ENCODE peak calls at places on chromosome 2, in eight cellular contexts. One of them, this sample, is unnamed.

GRCh38 chr2:192230864-192231453 is 36.2 kb upstream of the TMEFF2 start:
- DNase-seq in HL-60: no peak
- DNase-seq in SJSA1: no peak
- DNase-seq in heart right ventricle: no peak
- DNase-seq in right cardiac atrium: no peak
- DNase-seq in PC-9: no peak
- DNase-seq in lung: peak
- DNase-seq in brain microvascular endothelial cell: no peak
- DNase-seq in this sample: no peak

GRCh38 chr2:135913726-135914365 is 37.6 kb upstream of the MCM6 start:
- DNase-seq in HL-60: peak
- DNase-seq in SJSA1: peak
- DNase-seq in heart right ventricle: peak
- DNase-seq in right cardiac atrium: no peak
- DNase-seq in PC-9: no peak
- DNase-seq in lung: no peak
- DNase-seq in brain microvascular endothelial cell: peak
- DNase-seq in this sample: no peak

GRCh38 chr2:211854832-211855231 is 683.8 kb downstream of the ERBB4 start:
- DNase-seq in HL-60: no peak
- DNase-seq in SJSA1: no peak
- DNase-seq in heart right ventricle: no peak
- DNase-seq in right cardiac atrium: no peak
- DNase-seq in PC-9: no peak
- DNase-seq in lung: no peak
- DNase-seq in brain microvascular endothelial cell: no peak
- DNase-seq in this sample: no peak

GRCh38 chr2:152740743-152741328 is 22.4 kb downstream of the ARL6IP6 start:
- DNase-seq in HL-60: no peak
- DNase-seq in SJSA1: peak
- DNase-seq in heart right ventricle: no peak
- DNase-seq in right cardiac atrium: no peak
- DNase-seq in PC-9: peak
- DNase-seq in lung: no peak
- DNase-seq in brain microvascular endothelial cell: no peak
- DNase-seq in this sample: no peak

GRCh38 chr2:171136024-171136423 is 24.7 kb downstream of the TLK1 start:
- DNase-seq in HL-60: no peak
- DNase-seq in SJSA1: no peak
- DNase-seq in heart right ventricle: no peak
- DNase-seq in right cardiac atrium: no peak
- DNase-seq in PC-9: no peak
- DNase-seq in lung: no peak
- DNase-seq in brain microvascular endothelial cell: no peak
- DNase-seq in this sample: no peak

GRCh38 chr2:75595541-75596395 is 35.0 kb upstream of the EVA1A start:
- DNase-seq in HL-60: no peak
- DNase-seq in SJSA1: peak
- DNase-seq in heart right ventricle: no peak
- DNase-seq in right cardiac atrium: no peak
- DNase-seq in PC-9: peak
- DNase-seq in lung: no peak
- DNase-seq in brain microvascular endothelial cell: peak
- DNase-seq in this sample: no peak

GRCh38 chr2:35580951-35581350 is 774.6 kb upstream of the CRIM1 start:
- DNase-seq in HL-60: no peak
- DNase-seq in SJSA1: no peak
- DNase-seq in heart right ventricle: no peak
- DNase-seq in right cardiac atrium: no peak
- DNase-seq in PC-9: no peak
- DNase-seq in lung: no peak
- DNase-seq in brain microvascular endothelial cell: no peak
- DNase-seq in this sample: no peak

GRCh38 chr2:105798595-105798994 is 53.9 kb downstream of the NCK2 start:
- DNase-seq in HL-60: peak
- DNase-seq in SJSA1: no peak
- DNase-seq in heart right ventricle: no peak
- DNase-seq in right cardiac atrium: no peak
- DNase-seq in PC-9: no peak
- DNase-seq in lung: no peak
- DNase-seq in brain microvascular endothelial cell: no peak
- DNase-seq in this sample: no peak

GRCh38 chr2:190713476-190713875 is 64.6 kb downstream of the NAB1 start:
- DNase-seq in HL-60: no peak
- DNase-seq in SJSA1: no peak
- DNase-seq in heart right ventricle: no peak
- DNase-seq in right cardiac atrium: no peak
- DNase-seq in PC-9: no peak
- DNase-seq in lung: no peak
- DNase-seq in brain microvascular endothelial cell: no peak
- DNase-seq in this sample: no peak

GRCh38 chr2:113180131-113180946 is 6.6 kb downstream of the PSD4 start:
- DNase-seq in HL-60: no peak
- DNase-seq in SJSA1: no peak
- DNase-seq in heart right ventricle: no peak
- DNase-seq in right cardiac atrium: no peak
- DNase-seq in PC-9: no peak
- DNase-seq in lung: no peak
- DNase-seq in brain microvascular endothelial cell: no peak
- DNase-seq in this sample: no peak

GRCh38 chr2:239912171-239912937 is 112.8 kb downstream of the NDUFA10 start:
- DNase-seq in HL-60: no peak
- DNase-seq in SJSA1: no peak
- DNase-seq in heart right ventricle: no peak
- DNase-seq in right cardiac atrium: no peak
- DNase-seq in PC-9: no peak
- DNase-seq in lung: no peak
- DNase-seq in brain microvascular endothelial cell: no peak
- DNase-seq in this sample: no peak

GRCh38 chr2:239908744-239909143 is 116.4 kb downstream of the NDUFA10 start:
- DNase-seq in HL-60: no peak
- DNase-seq in SJSA1: no peak
- DNase-seq in heart right ventricle: no peak
- DNase-seq in right cardiac atrium: no peak
- DNase-seq in PC-9: no peak
- DNase-seq in lung: no peak
- DNase-seq in brain microvascular endothelial cell: no peak
- DNase-seq in this sample: no peak

GRCh38 chr2:239911630-239912071 is 113.5 kb downstream of the NDUFA10 start:
- DNase-seq in HL-60: no peak
- DNase-seq in SJSA1: no peak
- DNase-seq in heart right ventricle: no peak
- DNase-seq in right cardiac atrium: no peak
- DNase-seq in PC-9: no peak
- DNase-seq in lung: peak
- DNase-seq in brain microvascular endothelial cell: no peak
- DNase-seq in this sample: no peak

GRCh38 chr2:239910851-239911629 is 114.1 kb downstream of the NDUFA10 start:
- DNase-seq in HL-60: peak
- DNase-seq in SJSA1: no peak
- DNase-seq in heart right ventricle: no peak
- DNase-seq in right cardiac atrium: no peak
- DNase-seq in PC-9: no peak
- DNase-seq in lung: peak
- DNase-seq in brain microvascular endothelial cell: no peak
- DNase-seq in this sample: no peak

GRCh38 chr2:239910404-239910803 is 114.7 kb downstream of the NDUFA10 start:
- DNase-seq in HL-60: no peak
- DNase-seq in SJSA1: no peak
- DNase-seq in heart right ventricle: no peak
- DNase-seq in right cardiac atrium: no peak
- DNase-seq in PC-9: no peak
- DNase-seq in lung: peak
- DNase-seq in brain microvascular endothelial cell: no peak
- DNase-seq in this sample: no peak
- H3K27ac ChIP-seq in HL-60: peak
- H3K27ac ChIP-seq in SJSA1: no peak
- H3K27ac ChIP-seq in heart right ventricle: no peak
- H3K27ac ChIP-seq in right cardiac atrium: no peak
- H3K27ac ChIP-seq in PC-9: no peak
- H3K27ac ChIP-seq in lung: no peak
- H3K27ac ChIP-seq in brain microvascular endothelial cell: no peak
- H3K27ac ChIP-seq in this sample: no peak

DNA sequence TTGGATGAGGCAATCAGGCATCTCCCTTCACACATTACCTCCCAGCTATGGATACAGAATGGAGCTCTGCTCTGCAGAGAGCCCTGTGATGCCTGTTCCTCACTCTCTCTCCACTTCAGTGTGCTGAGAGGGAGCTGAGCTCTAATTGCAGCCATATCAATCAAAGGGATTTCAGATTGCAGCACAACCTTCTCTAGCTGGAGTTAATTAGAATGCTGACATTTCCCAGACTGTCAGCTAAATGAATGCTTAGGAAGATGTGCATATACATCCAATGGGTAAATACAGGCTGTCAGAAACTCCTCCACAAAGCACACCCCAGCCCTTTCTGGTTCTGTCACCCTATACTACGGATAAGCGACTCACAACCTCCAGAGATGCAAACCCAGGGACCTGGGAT is 402.6 kb downstream of the EIPR1 start:
- DNase-seq in HL-60: no peak
- DNase-seq in SJSA1: no peak
- DNase-seq in heart right ventricle: no peak
- DNase-seq in right cardiac atrium: no peak
- DNase-seq in PC-9: no peak
- DNase-seq in lung: no peak
- DNase-seq in brain microvascular endothelial cell: no peak
- DNase-seq in this sample: no peak
- H3K27ac ChIP-seq in HL-60: no peak
- H3K27ac ChIP-seq in SJSA1: no peak
- H3K27ac ChIP-seq in heart right ventricle: no peak
- H3K27ac ChIP-seq in right cardiac atrium: no peak
- H3K27ac ChIP-seq in PC-9: no peak
- H3K27ac ChIP-seq in lung: no peak
- H3K27ac ChIP-seq in brain microvascular endothelial cell: no peak
- H3K27ac ChIP-seq in this sample: no peak

DNA sequence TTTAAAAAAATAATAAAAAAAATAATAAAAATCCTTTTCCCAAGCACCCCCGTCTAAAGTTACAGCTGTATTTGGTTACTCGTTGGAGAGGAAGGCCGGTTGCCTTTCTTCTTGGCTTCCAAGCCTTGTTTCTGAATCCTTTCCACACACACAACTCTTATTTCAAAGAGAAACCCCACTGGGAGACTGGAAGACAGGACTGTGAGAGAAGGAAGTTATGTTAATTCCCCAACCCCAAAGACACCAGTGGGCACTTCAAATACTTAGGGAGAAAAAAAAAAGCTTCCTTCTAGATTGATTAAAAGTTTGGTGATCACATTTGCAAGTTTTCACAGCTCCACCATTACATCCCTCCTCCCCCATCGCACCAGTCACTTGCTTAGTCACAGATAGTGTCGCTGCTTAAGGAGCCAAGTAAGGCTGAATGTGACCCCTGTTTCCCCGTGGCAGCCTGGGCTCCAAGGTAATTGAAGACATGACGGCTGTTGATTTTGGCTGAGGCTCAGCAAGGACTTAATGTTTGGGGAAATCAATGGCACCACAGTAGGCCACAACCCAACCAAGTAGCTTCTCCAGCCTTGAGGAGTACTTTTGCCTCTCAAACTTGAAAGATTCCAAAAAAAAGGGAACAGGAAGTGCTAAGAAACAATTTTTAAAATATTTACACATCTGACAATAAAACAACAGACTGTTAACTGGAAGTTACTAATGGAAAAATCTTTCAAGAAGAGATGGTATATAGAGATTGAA is 40.8 kb upstream of the FRZB start:
- DNase-seq in HL-60: no peak
- DNase-seq in SJSA1: no peak
- DNase-seq in heart right ventricle: no peak
- DNase-seq in right cardiac atrium: no peak
- DNase-seq in PC-9: no peak
- DNase-seq in lung: no peak
- DNase-seq in brain microvascular endothelial cell: peak
- DNase-seq in this sample: no peak
- H3K27ac ChIP-seq in HL-60: no peak
- H3K27ac ChIP-seq in SJSA1: no peak
- H3K27ac ChIP-seq in heart right ventricle: no peak
- H3K27ac ChIP-seq in right cardiac atrium: no peak
- H3K27ac ChIP-seq in PC-9: no peak
- H3K27ac ChIP-seq in lung: no peak
- H3K27ac ChIP-seq in brain microvascular endothelial cell: no peak
- H3K27ac ChIP-seq in this sample: no peak

GRCh38 chr2:236568068-236568921 is 1.3 kb upstream of the ACKR3 start:
- DNase-seq in HL-60: no peak
- DNase-seq in SJSA1: no peak
- DNase-seq in heart right ventricle: peak
- DNase-seq in right cardiac atrium: peak
- DNase-seq in PC-9: no peak
- DNase-seq in lung: peak
- DNase-seq in brain microvascular endothelial cell: no peak
- DNase-seq in this sample: no peak

GRCh38 chr2:236568922-236569592 is 568 bp upstream of the ACKR3 start:
- DNase-seq in HL-60: no peak
- DNase-seq in SJSA1: no peak
- DNase-seq in heart right ventricle: no peak
- DNase-seq in right cardiac atrium: no peak
- DNase-seq in PC-9: no peak
- DNase-seq in lung: no peak
- DNase-seq in brain microvascular endothelial cell: no peak
- DNase-seq in this sample: no peak

GRCh38 chr2:236571161-236571560 is 1.5 kb downstream of the ACKR3 start:
- DNase-seq in HL-60: no peak
- DNase-seq in SJSA1: no peak
- DNase-seq in heart right ventricle: no peak
- DNase-seq in right cardiac atrium: no peak
- DNase-seq in PC-9: no peak
- DNase-seq in lung: no peak
- DNase-seq in brain microvascular endothelial cell: no peak
- DNase-seq in this sample: no peak

GRCh38 chr2:236569593-236569973 is at the start of gene ACKR3:
- DNase-seq in HL-60: no peak
- DNase-seq in SJSA1: peak
- DNase-seq in heart right ventricle: peak
- DNase-seq in right cardiac atrium: peak
- DNase-seq in PC-9: peak
- DNase-seq in lung: peak
- DNase-seq in brain microvascular endothelial cell: peak
- DNase-seq in this sample: peak

DNA sequence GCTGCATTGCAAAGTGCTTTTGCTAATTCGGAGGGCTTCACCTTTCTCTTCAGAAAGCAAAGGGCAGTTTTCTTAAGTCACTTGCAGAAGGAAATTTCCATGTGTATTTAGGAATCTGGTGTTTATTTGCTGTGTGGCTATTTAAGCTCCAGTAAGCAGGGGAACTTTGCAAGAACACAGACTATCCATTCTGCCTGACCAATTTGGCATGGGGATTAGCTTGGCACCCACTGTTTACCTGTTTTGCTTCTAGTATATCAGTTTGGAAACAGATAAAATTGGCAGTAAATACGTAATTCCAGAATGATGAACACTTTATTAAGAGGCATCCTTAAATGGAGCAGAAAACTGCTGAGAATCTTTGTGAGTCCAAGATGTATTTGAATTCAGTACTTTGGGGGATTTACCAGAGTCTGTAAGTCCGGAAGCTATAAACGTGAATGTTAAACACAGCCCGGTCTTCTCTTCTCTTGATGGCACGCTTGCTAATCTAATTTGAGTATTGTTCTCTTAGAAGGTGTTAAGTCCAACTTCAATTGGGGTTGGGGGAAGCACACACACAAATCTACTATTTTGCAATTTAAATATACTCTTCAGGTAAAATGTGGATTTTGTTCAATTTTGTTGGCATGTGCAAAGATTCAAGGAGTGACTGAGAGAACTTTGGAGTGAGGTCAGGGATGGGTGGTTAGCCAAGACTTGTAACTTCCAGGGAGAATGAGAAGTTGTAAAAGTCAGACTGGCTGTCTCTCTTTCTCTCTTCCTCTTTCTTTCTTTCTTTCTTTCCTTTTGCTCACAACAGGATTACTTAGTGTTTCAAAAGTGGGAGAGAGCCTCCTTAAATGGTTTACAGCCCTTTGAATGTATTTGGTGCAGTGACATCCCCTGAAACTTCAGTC is 705 bp downstream of the ACKR3 start:
- DNase-seq in HL-60: no peak
- DNase-seq in SJSA1: peak
- DNase-seq in heart right ventricle: no peak
- DNase-seq in right cardiac atrium: no peak
- DNase-seq in PC-9: no peak
- DNase-seq in lung: no peak
- DNase-seq in brain microvascular endothelial cell: no peak
- DNase-seq in this sample: no peak
- H3K27ac ChIP-seq in HL-60: no peak
- H3K27ac ChIP-seq in SJSA1: no peak
- H3K27ac ChIP-seq in heart right ventricle: peak
- H3K27ac ChIP-seq in right cardiac atrium: peak
- H3K27ac ChIP-seq in PC-9: no peak
- H3K27ac ChIP-seq in lung: no peak
- H3K27ac ChIP-seq in brain microvascular endothelial cell: no peak
- H3K27ac ChIP-seq in this sample: peak

This sample was measured in keratinocyte.